ENCODE peak calls at places on chromosomes 5 and 9, in seven cellular contexts. One of them, this sample, is unnamed.

GRCh38 chr5:160352308-160352707 is 18.1 kb downstream of the C1QTNF2 start:
- ATAC-seq in natural killer cell: no peak
- ATAC-seq in HCT116: no peak
- ATAC-seq in PC-3: no peak
- ATAC-seq in aorta: no peak
- ATAC-seq in omental fat pad: no peak
- ATAC-seq in Right ventricle myocardium inferior: no peak
- ATAC-seq in this sample: no peak

GRCh38 chr5:179905144-179905526 is 2.6 kb downstream of the TBC1D9B start:
- ATAC-seq in aorta: no peak
- ATAC-seq in HCT116: no peak
- ATAC-seq in Right ventricle myocardium inferior: no peak
- ATAC-seq in natural killer cell: no peak
- ATAC-seq in omental fat pad: no peak
- ATAC-seq in PC-3: no peak
- ATAC-seq in this sample: no peak

GRCh38 chr9:120935383-120935857 is 8.8 kb upstream of the TRAF1 start:
- ATAC-seq in omental fat pad: peak
- ATAC-seq in PC-3: peak
- ATAC-seq in HCT116: peak
- ATAC-seq in Right ventricle myocardium inferior: peak
- ATAC-seq in aorta: peak
- ATAC-seq in natural killer cell: no peak
- ATAC-seq in this sample: peak

GRCh38 chr5:168939887-168940534 is 360.8 kb upstream of the PANK3 start:
- ATAC-seq in PC-3: no peak
- ATAC-seq in Right ventricle myocardium inferior: no peak
- ATAC-seq in omental fat pad: no peak
- ATAC-seq in HCT116: no peak
- ATAC-seq in natural killer cell: no peak
- ATAC-seq in aorta: no peak
- ATAC-seq in this sample: no peak

GRCh38 chr5:171926311-171926710 is 80.1 kb downstream of the FBXW11 start:
- ATAC-seq in PC-3: no peak
- ATAC-seq in HCT116: no peak
- ATAC-seq in aorta: no peak
- ATAC-seq in Right ventricle myocardium inferior: no peak
- ATAC-seq in omental fat pad: no peak
- ATAC-seq in natural killer cell: peak
- ATAC-seq in this sample: no peak

GRCh38 chr5:116557669-116558271 is 16.9 kb downstream of the SEMA6A start:
- ATAC-seq in natural killer cell: no peak
- ATAC-seq in PC-3: peak
- ATAC-seq in HCT116: peak
- ATAC-seq in Right ventricle myocardium inferior: no peak
- ATAC-seq in omental fat pad: no peak
- ATAC-seq in aorta: peak
- ATAC-seq in this sample: no peak

GRCh38 chr9:89732295-89732951 is 127.6 kb downstream of the GADD45G start:
- ATAC-seq in natural killer cell: no peak
- ATAC-seq in HCT116: no peak
- ATAC-seq in aorta: no peak
- ATAC-seq in Right ventricle myocardium inferior: peak
- ATAC-seq in PC-3: peak
- ATAC-seq in omental fat pad: no peak
- ATAC-seq in this sample: no peak

GRCh38 chr5:35313296-35313695 is 83.0 kb upstream of the PRLR start:
- ATAC-seq in omental fat pad: no peak
- ATAC-seq in aorta: no peak
- ATAC-seq in PC-3: peak
- ATAC-seq in Right ventricle myocardium inferior: no peak
- ATAC-seq in HCT116: no peak
- ATAC-seq in natural killer cell: no peak
- ATAC-seq in this sample: no peak

GRCh38 chr9:90858505-90858904 is 56.9 kb downstream of the SYK start:
- ATAC-seq in aorta: no peak
- ATAC-seq in HCT116: peak
- ATAC-seq in PC-3: no peak
- ATAC-seq in natural killer cell: peak
- ATAC-seq in Right ventricle myocardium inferior: peak
- ATAC-seq in omental fat pad: no peak
- ATAC-seq in this sample: no peak

GRCh38 chr5:10832421-10832820 is 71.4 kb upstream of the DAP start:
- ATAC-seq in PC-3: no peak
- ATAC-seq in omental fat pad: no peak
- ATAC-seq in HCT116: no peak
- ATAC-seq in Right ventricle myocardium inferior: no peak
- ATAC-seq in natural killer cell: no peak
- ATAC-seq in aorta: no peak
- ATAC-seq in this sample: no peak

GRCh38 chr5:130975299-130975698 is 189.8 kb downstream of the HINT1 start:
- ATAC-seq in PC-3: no peak
- ATAC-seq in Right ventricle myocardium inferior: no peak
- ATAC-seq in HCT116: no peak
- ATAC-seq in aorta: no peak
- ATAC-seq in natural killer cell: no peak
- ATAC-seq in omental fat pad: no peak
- ATAC-seq in this sample: no peak

GRCh38 chr5:9766581-9766980 is 136.4 kb upstream of the TAS2R1 start:
- ATAC-seq in PC-3: peak
- ATAC-seq in aorta: peak
- ATAC-seq in HCT116: no peak
- ATAC-seq in omental fat pad: no peak
- ATAC-seq in natural killer cell: no peak
- ATAC-seq in Right ventricle myocardium inferior: no peak
- ATAC-seq in this sample: no peak

GRCh38 chr9:127546125-127546832 is 65.8 kb upstream of the STXBP1 start:
- ATAC-seq in PC-3: no peak
- ATAC-seq in Right ventricle myocardium inferior: no peak
- ATAC-seq in aorta: no peak
- ATAC-seq in HCT116: peak
- ATAC-seq in omental fat pad: peak
- ATAC-seq in natural killer cell: no peak
- ATAC-seq in this sample: no peak

GRCh38 chr5:180093651-180094382 is 22.3 kb upstream of the RNF130 start:
- ATAC-seq in natural killer cell: no peak
- ATAC-seq in omental fat pad: no peak
- ATAC-seq in HCT116: no peak
- ATAC-seq in Right ventricle myocardium inferior: peak
- ATAC-seq in aorta: no peak
- ATAC-seq in PC-3: no peak
- ATAC-seq in this sample: no peak

GRCh38 chr5:1468629-1469527 is 23.6 kb upstream of the SLC6A3 start:
- ATAC-seq in HCT116: peak
- ATAC-seq in Right ventricle myocardium inferior: no peak
- ATAC-seq in PC-3: no peak
- ATAC-seq in omental fat pad: no peak
- ATAC-seq in aorta: no peak
- ATAC-seq in natural killer cell: no peak
- ATAC-seq in this sample: no peak

GRCh38 chr9:976258-976804 is at the start of gene DMRT3:
- ATAC-seq in natural killer cell: no peak
- ATAC-seq in aorta: peak
- ATAC-seq in HCT116: no peak
- ATAC-seq in Right ventricle myocardium inferior: no peak
- ATAC-seq in omental fat pad: no peak
- ATAC-seq in PC-3: peak
- ATAC-seq in this sample: no peak

GRCh38 chr5:139605887-139606286 is 42.3 kb upstream of the CXXC5 start:
- ATAC-seq in Right ventricle myocardium inferior: no peak
- ATAC-seq in omental fat pad: no peak
- ATAC-seq in aorta: no peak
- ATAC-seq in PC-3: no peak
- ATAC-seq in HCT116: no peak
- ATAC-seq in natural killer cell: no peak
- ATAC-seq in this sample: no peak

GRCh38 chr5:108924457-108924961 is 176.8 kb downstream of the FER start:
- ATAC-seq in aorta: no peak
- ATAC-seq in Right ventricle myocardium inferior: no peak
- ATAC-seq in HCT116: peak
- ATAC-seq in PC-3: no peak
- ATAC-seq in natural killer cell: peak
- ATAC-seq in omental fat pad: no peak
- ATAC-seq in this sample: no peak

GRCh38 chr5:76625087-76625860 is 2.1 kb upstream of the F2RL2 start:
- ATAC-seq in aorta: no peak
- ATAC-seq in Right ventricle myocardium inferior: no peak
- ATAC-seq in PC-3: no peak
- ATAC-seq in HCT116: no peak
- ATAC-seq in natural killer cell: no peak
- ATAC-seq in omental fat pad: no peak
- ATAC-seq in this sample: no peak

GRCh38 chr9:94639045-94639995 is at the start of gene FBP1:
- ATAC-seq in aorta: peak
- ATAC-seq in natural killer cell: peak
- ATAC-seq in omental fat pad: peak
- ATAC-seq in Right ventricle myocardium inferior: peak
- ATAC-seq in PC-3: peak
- ATAC-seq in HCT116: no peak
- ATAC-seq in this sample: peak

GRCh38 chr9:7266911-7267555 is 509.3 kb downstream of the KDM4C start:
- ATAC-seq in aorta: no peak
- ATAC-seq in natural killer cell: no peak
- ATAC-seq in omental fat pad: no peak
- ATAC-seq in Right ventricle myocardium inferior: no peak
- ATAC-seq in PC-3: no peak
- ATAC-seq in HCT116: no peak
- ATAC-seq in this sample: no peak

GRCh38 chr5:68970617-68971016 is 123.2 kb upstream of the SLC30A5 start:
- ATAC-seq in PC-3: no peak
- ATAC-seq in aorta: no peak
- ATAC-seq in omental fat pad: no peak
- ATAC-seq in Right ventricle myocardium inferior: no peak
- ATAC-seq in HCT116: no peak
- ATAC-seq in natural killer cell: no peak
- ATAC-seq in this sample: no peak

GRCh38 chr9:12204512-12204911 is 488.7 kb upstream of the TYRP1 start:
- ATAC-seq in aorta: no peak
- ATAC-seq in HCT116: no peak
- ATAC-seq in natural killer cell: no peak
- ATAC-seq in Right ventricle myocardium inferior: no peak
- ATAC-seq in omental fat pad: no peak
- ATAC-seq in PC-3: no peak
- ATAC-seq in this sample: no peak

GRCh38 chr5:103259705-103260355 is 1.3 kb downstream of the MACIR start:
- ATAC-seq in omental fat pad: no peak
- ATAC-seq in natural killer cell: no peak
- ATAC-seq in PC-3: peak
- ATAC-seq in HCT116: no peak
- ATAC-seq in Right ventricle myocardium inferior: no peak
- ATAC-seq in aorta: peak
- ATAC-seq in this sample: no peak

GRCh38 chr5:80439213-80439612 is 31.3 kb downstream of the ZFYVE16 start:
- ATAC-seq in HCT116: no peak
- ATAC-seq in omental fat pad: no peak
- ATAC-seq in PC-3: no peak
- ATAC-seq in natural killer cell: no peak
- ATAC-seq in Right ventricle myocardium inferior: no peak
- ATAC-seq in aorta: no peak
- ATAC-seq in this sample: no peak

GRCh38 chr5:153900703-153901395 is 137.9 kb downstream of the FAM114A2 start:
- ATAC-seq in natural killer cell: no peak
- ATAC-seq in aorta: peak
- ATAC-seq in HCT116: no peak
- ATAC-seq in PC-3: no peak
- ATAC-seq in Right ventricle myocardium inferior: no peak
- ATAC-seq in omental fat pad: peak
- ATAC-seq in this sample: peak

This sample was measured in gastroesophageal sphincter.